ENCODE peak calls at places on chromosome 20, in six cellular contexts. One of them, this sample, is unnamed.

GRCh38 chr20:44691424-44692423 is 23.4 kb upstream of the CCN5 start:
- DNase-seq in T-helper 2 cell: no peak
- DNase-seq in AG20443: peak; percentile 71
- DNase-seq in Kasumi-1: no peak
- DNase-seq in amniotic stem cell: no peak
- DNase-seq in SW 1271: no peak
- DNase-seq in this sample: no peak

GRCh38 chr20:38548356-38549083 is 32.5 kb upstream of the ADIG start:
- DNase-seq in T-helper 2 cell: no peak
- DNase-seq in AG20443: no peak
- DNase-seq in Kasumi-1: no peak
- DNase-seq in amniotic stem cell: no peak
- DNase-seq in SW 1271: no peak
- DNase-seq in this sample: no peak

GRCh38 chr20:53387983-53388675 is 205.5 kb downstream of the ZNF217 start:
- DNase-seq in T-helper 2 cell: no peak
- DNase-seq in AG20443: no peak
- DNase-seq in Kasumi-1: no peak
- DNase-seq in amniotic stem cell: no peak
- DNase-seq in SW 1271: no peak
- DNase-seq in this sample: no peak

GRCh38 chr20:46963758-46964181 is 69.1 kb downstream of the EYA2 start:
- DNase-seq in T-helper 2 cell: no peak
- DNase-seq in AG20443: no peak
- DNase-seq in Kasumi-1: no peak
- DNase-seq in amniotic stem cell: no peak
- DNase-seq in SW 1271: no peak
- DNase-seq in this sample: no peak

GRCh38 chr20:59645316-59645715 is 41.0 kb downstream of the PHACTR3 start:
- DNase-seq in T-helper 2 cell: no peak
- DNase-seq in AG20443: no peak
- DNase-seq in Kasumi-1: no peak
- DNase-seq in amniotic stem cell: no peak
- DNase-seq in SW 1271: no peak
- DNase-seq in this sample: no peak

GRCh38 chr20:16476032-16476431 is 97.2 kb downstream of the KIF16B start:
- DNase-seq in T-helper 2 cell: no peak
- DNase-seq in AG20443: peak; percentile 47
- DNase-seq in Kasumi-1: peak; percentile 83
- DNase-seq in amniotic stem cell: no peak
- DNase-seq in SW 1271: peak; percentile 71
- DNase-seq in this sample: no peak

GRCh38 chr20:41690702-41691101 is 72.5 kb upstream of the CHD6 start:
- DNase-seq in T-helper 2 cell: no peak
- DNase-seq in AG20443: no peak
- DNase-seq in Kasumi-1: no peak
- DNase-seq in amniotic stem cell: no peak
- DNase-seq in SW 1271: no peak
- DNase-seq in this sample: no peak

GRCh38 chr20:64106981-64107735 is at the start of gene NPBWR2:
- DNase-seq in T-helper 2 cell: peak; percentile 7
- DNase-seq in AG20443: no peak
- DNase-seq in Kasumi-1: no peak
- DNase-seq in amniotic stem cell: no peak
- DNase-seq in SW 1271: no peak
- DNase-seq in this sample: no peak

GRCh38 chr20:32079655-32080109 is 27.6 kb downstream of the HCK start:
- DNase-seq in T-helper 2 cell: no peak
- DNase-seq in AG20443: no peak
- DNase-seq in Kasumi-1: no peak
- DNase-seq in amniotic stem cell: no peak
- DNase-seq in SW 1271: no peak
- DNase-seq in this sample: no peak

GRCh38 chr20:64038252-64038578 is 2.2 kb downstream of the C20orf204 start:
- DNase-seq in T-helper 2 cell: no peak
- DNase-seq in AG20443: no peak
- DNase-seq in Kasumi-1: no peak
- DNase-seq in amniotic stem cell: no peak
- DNase-seq in SW 1271: no peak
- DNase-seq in this sample: no peak

GRCh38 chr20:62832212-62832922 is 15.5 kb downstream of the COL9A3 start:
- DNase-seq in T-helper 2 cell: no peak
- DNase-seq in AG20443: no peak
- DNase-seq in Kasumi-1: peak; percentile 63
- DNase-seq in amniotic stem cell: no peak
- DNase-seq in SW 1271: no peak
- DNase-seq in this sample: no peak

GRCh38 chr20:31923388-31924271 is 28.2 kb downstream of the PDRG1 start:
- DNase-seq in T-helper 2 cell: no peak
- DNase-seq in AG20443: peak; percentile 35
- DNase-seq in Kasumi-1: no peak
- DNase-seq in amniotic stem cell: no peak
- DNase-seq in SW 1271: no peak
- DNase-seq in this sample: no peak

GRCh38 chr20:62977613-62978558 is 25.4 kb downstream of the SLC17A9 start:
- DNase-seq in T-helper 2 cell: peak; percentile 87
- DNase-seq in AG20443: no peak
- DNase-seq in Kasumi-1: no peak
- DNase-seq in amniotic stem cell: no peak
- DNase-seq in SW 1271: peak; percentile 33
- DNase-seq in this sample: no peak

GRCh38 chr20:32980131-32980941 is 23.9 kb downstream of the SUN5 start:
- DNase-seq in T-helper 2 cell: no peak
- DNase-seq in AG20443: no peak
- DNase-seq in Kasumi-1: no peak
- DNase-seq in amniotic stem cell: no peak
- DNase-seq in SW 1271: no peak
- DNase-seq in this sample: no peak

GRCh38 chr20:63053430-63054102 is 46.8 kb upstream of the BHLHE23 start:
- DNase-seq in T-helper 2 cell: no peak
- DNase-seq in AG20443: no peak
- DNase-seq in Kasumi-1: no peak
- DNase-seq in amniotic stem cell: no peak
- DNase-seq in SW 1271: no peak
- DNase-seq in this sample: no peak

GRCh38 chr20:63009988-63010769 is 3.4 kb upstream of the BHLHE23 start:
- DNase-seq in T-helper 2 cell: peak; percentile 68
- DNase-seq in AG20443: no peak
- DNase-seq in Kasumi-1: peak; percentile 7
- DNase-seq in amniotic stem cell: no peak
- DNase-seq in SW 1271: no peak
- DNase-seq in this sample: no peak

GRCh38 chr20:21706345-21707195 is 1.1 kb downstream of the PAX1 start:
- DNase-seq in T-helper 2 cell: no peak
- DNase-seq in AG20443: no peak
- DNase-seq in Kasumi-1: no peak
- DNase-seq in amniotic stem cell: no peak
- DNase-seq in SW 1271: no peak
- DNase-seq in this sample: no peak

GRCh38 chr20:4082406-4083102 is 67.2 kb upstream of the RNF24 start:
- DNase-seq in T-helper 2 cell: no peak
- DNase-seq in AG20443: peak; percentile 61
- DNase-seq in Kasumi-1: peak; percentile 94
- DNase-seq in amniotic stem cell: no peak
- DNase-seq in SW 1271: no peak
- DNase-seq in this sample: no peak

GRCh38 chr20:25408170-25408547 is 686 bp downstream of the GINS1 start:
- DNase-seq in T-helper 2 cell: no peak
- DNase-seq in AG20443: peak; percentile 11
- DNase-seq in Kasumi-1: no peak
- DNase-seq in amniotic stem cell: no peak
- DNase-seq in SW 1271: no peak
- DNase-seq in this sample: no peak

GRCh38 chr20:53099851-53100250 is 127.7 kb downstream of the TSHZ2 start:
- DNase-seq in T-helper 2 cell: no peak
- DNase-seq in AG20443: peak; percentile 41
- DNase-seq in Kasumi-1: no peak
- DNase-seq in amniotic stem cell: no peak
- DNase-seq in SW 1271: no peak
- DNase-seq in this sample: no peak

GRCh38 chr20:63008541-63009043 is 1.8 kb upstream of the BHLHE23 start:
- DNase-seq in T-helper 2 cell: no peak
- DNase-seq in AG20443: no peak
- DNase-seq in Kasumi-1: no peak
- DNase-seq in amniotic stem cell: no peak
- DNase-seq in SW 1271: no peak
- DNase-seq in this sample: no peak

GRCh38 chr20:22974354-22974753 is 60.8 kb upstream of the SSTR4 start:
- DNase-seq in T-helper 2 cell: no peak
- DNase-seq in AG20443: no peak
- DNase-seq in Kasumi-1: peak; percentile 44
- DNase-seq in amniotic stem cell: no peak
- DNase-seq in SW 1271: peak; percentile 22
- DNase-seq in this sample: no peak

GRCh38 chr20:55415567-55416142 is 589.7 kb downstream of the CBLN4 start:
- DNase-seq in T-helper 2 cell: no peak
- DNase-seq in AG20443: no peak
- DNase-seq in Kasumi-1: peak; percentile 38
- DNase-seq in amniotic stem cell: no peak
- DNase-seq in SW 1271: peak; percentile 24
- DNase-seq in this sample: no peak

GRCh38 chr20:62355527-62356142 is 11.5 kb downstream of the LAMA5 start:
- DNase-seq in T-helper 2 cell: no peak
- DNase-seq in AG20443: peak; percentile 55
- DNase-seq in Kasumi-1: no peak
- DNase-seq in amniotic stem cell: no peak
- DNase-seq in SW 1271: no peak
- DNase-seq in this sample: no peak

GRCh38 chr20:43397147-43397546 is 60.5 kb upstream of the SRSF6 start:
- DNase-seq in T-helper 2 cell: no peak
- DNase-seq in AG20443: no peak
- DNase-seq in Kasumi-1: no peak
- DNase-seq in amniotic stem cell: no peak
- DNase-seq in SW 1271: no peak
- DNase-seq in this sample: no peak